ENCODE peak calls at places on chromosome 9, in ten cellular contexts. Q, J, F, M, V, H, O, S, P and U are unnamed samples.

GRCh38 chr9:133777871-133778270 is 39.7 kb upstream of the SARDH start:
- DNase-seq in F (no peak), V (no peak), S (peak), M (no peak), P (no peak), Q (no peak), H (no peak), J (no peak), O (no peak), U (peak)

GRCh38 chr9:127366594-127366993 is 30.4 kb upstream of the SLC2A8 start:
- DNase-seq in O (no peak), J (no peak), H (no peak), M (no peak), V (no peak), S (peak), P (no peak), F (no peak), Q (no peak), U (no peak)

GRCh38 chr9:121682201-121682600 is 30.8 kb downstream of the DAB2IP start:
- DNase-seq in P (no peak), H (no peak), M (no peak), S (peak), Q (no peak), V (no peak), O (peak), F (no peak), J (no peak), U (peak)

GRCh38 chr9:83474631-83475030 is 63.6 kb downstream of the FRMD3 start:
- DNase-seq in M (no peak), F (no peak), V (no peak), H (no peak), O (no peak), Q (no peak), J (no peak), P (no peak), S (no peak), U (no peak)

GRCh38 chr9:90055226-90055625 is 450.4 kb downstream of the GADD45G start:
- DNase-seq in F (no peak), V (no peak), Q (no peak), O (no peak), M (no peak), H (no peak), J (no peak), P (no peak), S (no peak), U (no peak)

GRCh38 chr9:106745876-106746275 is 117.1 kb upstream of the ZNF462 start:
- DNase-seq in O (no peak), J (no peak), V (no peak), S (no peak), H (no peak), M (no peak), F (no peak), P (no peak), Q (no peak), U (no peak)

GRCh38 chr9:128927731-128928411 is 7.1 kb downstream of the PHYHD1 start:
- DNase-seq in F (no peak), S (no peak), V (peak), J (peak), Q (peak), M (no peak), H (peak), P (peak), O (peak), U (peak)

GRCh38 chr9:128412120-128412790 is 8.4 kb upstream of the CERCAM start:
- DNase-seq in O (no peak), P (peak), F (no peak), J (peak), M (no peak), H (peak), Q (peak), S (no peak), V (peak), U (peak)

GRCh38 chr9:113481176-113481805 is 17.8 kb downstream of the RGS3 start:
- DNase-seq in P (no peak), M (no peak), O (no peak), S (no peak), H (no peak), V (no peak), F (no peak), Q (peak), J (no peak), U (no peak)

GRCh38 chr9:130323051-130323757 is 57.6 kb downstream of the HMCN2 start:
- DNase-seq in Q (no peak), S (no peak), O (no peak), P (peak), M (no peak), H (no peak), F (no peak), V (no peak), J (no peak), U (no peak)

GRCh38 chr9:113187935-113188595 is 33.0 kb downstream of the FKBP15 start:
- DNase-seq in S (peak), Q (peak), M (peak), H (peak), V (peak), O (no peak), F (peak), P (no peak), J (peak), U (no peak)

GRCh38 chr9:135664801-135665794 is 2.0 kb downstream of the LCN9 start:
- DNase-seq in M (no peak), V (no peak), J (no peak), S (peak), P (no peak), F (no peak), H (no peak), O (no peak), Q (no peak), U (no peak)

GRCh38 chr9:14391620-14392019 is 77.7 kb upstream of the NFIB start:
- DNase-seq in F (no peak), P (no peak), M (no peak), J (no peak), Q (no peak), H (no peak), V (no peak), S (no peak), O (no peak), U (no peak)

GRCh38 chr9:127917603-127918002 is 762 bp upstream of the ST6GALNAC4 start:
- DNase-seq in S (peak), M (no peak), Q (no peak), O (no peak), F (no peak), P (no peak), V (no peak), H (no peak), J (no peak), U (peak)

GRCh38 chr9:107547303-107547702 is 57.7 kb upstream of the KLF4 start:
- DNase-seq in F (no peak), V (no peak), M (no peak), P (no peak), S (no peak), Q (no peak), H (no peak), O (no peak), J (no peak), U (no peak)

GRCh38 chr9:74721696-74722660 is 165.7 kb downstream of the TRPM6 start:
- DNase-seq in S (no peak), M (no peak), O (no peak), J (no peak), H (no peak), P (no peak), V (no peak), F (no peak), Q (no peak), U (no peak)

GRCh38 chr9:125758986-125759811 is 12.0 kb downstream of the PBX3 start:
- DNase-seq in S (peak), J (no peak), V (no peak), Q (peak), O (no peak), F (no peak), H (no peak), M (no peak), P (no peak), U (no peak)

GRCh38 chr9:125760537-125760936 is 13.4 kb downstream of the PBX3 start:
- DNase-seq in P (no peak), V (no peak), O (no peak), S (no peak), J (no peak), F (no peak), Q (no peak), H (no peak), M (no peak), U (no peak)

GRCh38 chr9:125757834-125758233 is 10.7 kb downstream of the PBX3 start:
- DNase-seq in V (no peak), H (no peak), F (no peak), S (no peak), M (no peak), O (no peak), Q (no peak), J (no peak), P (no peak), U (no peak)

GRCh38 chr9:125761685-125762084 is 14.5 kb downstream of the PBX3 start:
- DNase-seq in J (no peak), O (no peak), P (no peak), Q (no peak), H (no peak), V (no peak), F (no peak), S (no peak), M (no peak), U (no peak)

DNA sequence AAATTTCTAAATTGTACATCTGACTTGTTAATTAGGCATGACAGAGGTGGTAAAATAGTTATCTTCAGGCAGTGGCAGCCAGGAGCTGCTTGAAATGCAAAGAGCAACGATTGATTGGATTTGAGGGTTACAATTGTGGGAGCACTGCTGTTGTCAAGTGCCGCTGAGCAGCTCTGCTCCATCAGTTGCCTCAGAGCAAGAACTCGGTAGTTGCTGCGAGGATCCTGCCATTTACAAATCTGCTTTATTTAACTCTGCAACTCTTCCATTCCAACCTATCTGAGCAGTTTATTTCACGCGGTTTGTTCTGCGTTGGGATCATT is 12.6 kb downstream of the PBX3 start:
- DNase-seq in S (no peak), P (no peak), J (no peak), H (no peak), O (no peak), F (no peak), M (no peak), V (no peak), Q (peak), U (no peak)
- H3K4me3 ChIP-seq in S (peak), P (no peak), J (no peak), H (no peak), O (peak), F (no peak), M (peak), V (peak), Q (peak), U (peak)

GRCh38 chr9:123396007-123396511 is 40.1 kb downstream of the CRB2 start:
- DNase-seq in P (no peak), J (no peak), F (no peak), M (no peak), H (no peak), V (no peak), Q (no peak), S (no peak), O (no peak), U (no peak)
- TF ChIP-seq CTCF in P (no peak), J (no peak), F (no peak), M (no peak), H (no peak), V (no peak), Q (no peak), S (no peak), O (no peak), U (no peak)

DNA sequence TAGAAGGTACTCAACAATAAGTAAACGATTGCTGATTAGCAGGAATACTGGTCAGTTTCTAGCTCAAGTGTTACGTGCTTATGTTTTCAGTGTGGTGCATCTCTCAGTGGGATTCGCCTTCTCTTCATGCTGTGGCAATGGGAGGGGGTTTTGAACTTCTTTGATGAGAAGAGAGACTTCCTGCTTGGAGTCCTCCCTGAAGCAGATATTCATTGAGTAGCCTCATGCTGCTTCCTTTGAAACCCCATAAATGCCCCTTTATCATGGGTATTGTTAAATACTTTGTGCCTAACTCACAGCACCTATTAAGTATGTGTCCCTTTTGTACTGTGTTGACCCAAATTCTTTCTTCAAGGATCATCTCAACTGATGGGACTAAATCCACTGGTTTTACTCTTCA is 116.5 kb downstream of the DOCK8 start:
- DNase-seq in M (no peak), Q (no peak), H (no peak), P (no peak), S (no peak), J (no peak), V (no peak), O (no peak), F (no peak), U (no peak)
- H3K4me3 ChIP-seq in M (no peak), Q (no peak), H (no peak), P (no peak), S (no peak), J (no peak), V (no peak), O (no peak), F (no peak), U (no peak)

DNA sequence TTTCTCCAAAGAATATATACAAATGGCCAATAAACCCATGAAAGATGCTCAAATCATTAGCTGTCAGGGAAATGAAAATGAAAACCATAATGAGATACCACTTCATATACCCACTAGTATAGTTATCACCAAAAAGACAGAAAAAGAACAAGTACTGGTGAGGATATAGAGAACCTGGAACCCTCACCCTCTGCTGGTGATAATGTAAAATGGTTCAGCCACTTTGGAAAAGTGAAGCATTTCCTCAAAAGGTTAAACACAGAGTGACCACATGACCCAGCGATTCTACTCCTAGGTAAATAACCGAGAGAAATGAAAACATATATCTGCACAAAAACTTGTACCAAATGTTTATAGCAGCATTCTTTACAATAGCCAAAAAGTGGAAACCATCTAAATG is 72.0 kb downstream of the HSD17B3 start:
- DNase-seq in M (no peak), O (no peak), H (no peak), J (no peak), V (no peak), F (no peak), P (no peak), S (no peak), Q (no peak), U (no peak)
- TF ChIP-seq CTCF in M (peak), O (no peak), H (no peak), J (no peak), V (no peak), F (peak), P (no peak), S (no peak), Q (peak), U (no peak)

DNA sequence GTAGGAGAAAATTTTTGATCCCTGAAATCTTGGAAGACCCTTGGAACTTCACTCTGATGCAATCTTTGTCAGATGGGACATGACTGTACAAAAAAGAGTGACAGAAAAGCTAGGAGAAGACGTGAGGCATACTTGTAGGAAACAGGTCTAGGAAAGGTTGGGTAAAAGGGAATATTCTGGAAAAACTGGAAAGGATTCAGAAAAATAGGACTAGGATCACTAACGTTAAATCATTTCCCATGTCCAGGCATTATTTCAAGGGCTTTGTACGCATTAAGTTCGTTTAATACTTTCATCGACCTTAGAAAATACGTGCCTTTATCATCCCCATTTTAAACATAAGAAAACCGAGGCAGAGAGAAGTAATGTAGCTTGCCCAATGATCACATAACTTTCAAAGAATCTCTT is 2.9 kb downstream of the ALDH1A1 start:
- DNase-seq in M (no peak), J (no peak), O (no peak), H (no peak), Q (no peak), P (no peak), F (no peak), V (no peak), S (no peak), U (no peak)
- H3K4me3 ChIP-seq in M (peak), J (peak), O (peak), H (no peak), Q (no peak), P (no peak), F (no peak), V (no peak), S (no peak), U (peak)

GRCh38 chr9:119197858-119198607 is 171.2 kb downstream of the BRINP1 start:
- DNase-seq in V (no peak), F (no peak), M (no peak), O (no peak), Q (no peak), P (no peak), S (no peak), J (no peak), H (no peak), U (no peak)

GRCh38 chr9:119195521-119195920 is 173.7 kb downstream of the BRINP1 start:
- DNase-seq in O (no peak), J (no peak), V (no peak), P (no peak), Q (no peak), H (no peak), F (no peak), S (no peak), M (no peak), U (no peak)
- TF ChIP-seq CTCF in O (no peak), J (no peak), V (no peak), P (no peak), Q (no peak), H (no peak), F (no peak), S (no peak), M (no peak), U (no peak)

DNA sequence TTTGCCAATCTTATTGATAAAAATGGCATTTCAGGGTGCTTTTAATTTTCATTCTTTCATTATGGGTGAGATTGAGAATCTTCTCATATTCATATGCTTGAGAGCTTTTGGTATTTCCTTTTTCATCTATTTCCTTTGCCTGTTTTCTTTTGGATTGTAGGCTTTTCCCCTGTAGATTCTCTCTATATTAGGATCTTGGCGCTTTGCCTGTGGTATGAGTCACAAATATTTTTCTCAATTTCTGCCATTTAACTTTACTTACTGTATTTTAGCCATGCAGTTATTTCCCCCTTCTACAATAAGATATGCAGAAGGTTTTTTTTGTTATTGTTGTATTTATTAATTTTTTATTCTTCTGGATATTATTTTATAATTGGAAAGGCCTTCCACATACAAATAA is 21.5 kb upstream of the KLF9 start:
- DNase-seq in O (no peak), V (peak), P (no peak), H (no peak), M (peak), F (peak), J (no peak), Q (peak), S (no peak), U (no peak)
- H3K4me3 ChIP-seq in O (no peak), V (no peak), P (no peak), H (no peak), M (no peak), F (no peak), J (no peak), Q (no peak), S (no peak), U (no peak)

DNA sequence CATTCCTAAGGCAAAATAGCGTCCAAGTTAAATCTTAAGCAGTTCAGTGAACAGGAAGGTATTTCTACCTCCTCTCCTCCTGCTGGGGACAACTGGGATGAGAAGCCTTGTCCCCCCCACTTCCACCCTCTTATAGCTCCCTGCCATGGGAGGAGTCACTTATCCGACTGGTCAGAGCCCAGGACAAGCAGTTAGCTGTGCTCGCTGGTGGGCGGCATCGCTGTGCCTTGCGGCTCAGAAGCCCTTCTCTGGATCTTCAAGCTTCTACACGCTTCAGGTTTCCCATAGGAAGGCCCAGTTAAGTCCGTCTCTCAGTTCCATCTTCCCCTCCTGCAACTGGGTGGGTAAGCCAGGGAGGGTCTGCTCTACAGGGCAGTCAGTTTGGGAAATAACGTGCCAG is 77.2 kb downstream of the PAX5 start:
- DNase-seq in H (no peak), P (no peak), O (no peak), M (no peak), Q (no peak), F (no peak), S (no peak), J (no peak), V (no peak), U (no peak)
- TF ChIP-seq CTCF in H (no peak), P (no peak), O (no peak), M (no peak), Q (no peak), F (no peak), S (no peak), J (no peak), V (no peak), U (no peak)